ENCODE peak calls at places on chromosomes 6 and 20, in ten cellular contexts. K is right atrium auricular region; G is breast epithelium; W is uterus; L is fibroblast of lung; A is esophagus squamous epithelium; N is SJSA1; S is lower lobe of right lung; O is neural progenitor cell; I is CD8-positive, alpha-beta T cell. T is an unnamed sample.

GRCh38 chr6:150835620-150836019 is 29.9 kb upstream of the MTHFD1L start:
- DNase-seq in K (no peak), I (no peak), O (no peak), A (no peak), G (no peak), N (no peak), L (no peak), S (no peak), W (no peak), T (no peak)

GRCh38 chr6:109526905-109527628 is 44.0 kb upstream of the ZBTB24 start:
- DNase-seq in A (no peak), L (peak; percentile 77), K (no peak), G (no peak), I (peak; percentile 42), O (peak; percentile 85), N (peak; percentile 49), S (no peak), W (peak; percentile 19), T (peak; percentile 67)

GRCh38 chr6:104795363-104795762 is 64.4 kb downstream of the HACE1 start:
- DNase-seq in O (no peak), K (no peak), W (no peak), A (no peak), S (no peak), N (no peak), L (no peak), I (no peak), G (no peak), T (no peak)

GRCh38 chr6:119040229-119040628 is 38.2 kb downstream of the FAM184A start:
- DNase-seq in I (no peak), G (no peak), O (no peak), N (no peak), S (peak; percentile 46), A (no peak), W (no peak), L (no peak), K (no peak), T (no peak)

GRCh38 chr20:59006864-59007757 is at the start of gene CTSZ:
- DNase-seq in S (peak; percentile 88), L (peak; percentile 25), A (no peak), W (peak; percentile 41), K (no peak), I (peak; percentile 35), G (peak; percentile 67), N (no peak), O (peak; percentile 81), T (peak; percentile 90)

GRCh38 chr20:35395728-35396127 is 16.0 kb downstream of the UQCC1 start:
- DNase-seq in K (no peak), L (peak; percentile 65), S (no peak), G (no peak), I (no peak), A (no peak), N (no peak), O (no peak), W (no peak), T (no peak)

GRCh38 chr20:3165473-3166337 is 6.0 kb upstream of the FASTKD5 start:
- DNase-seq in L (peak; percentile 57), W (peak; percentile 37), O (no peak), G (no peak), N (no peak), S (peak; percentile 55), A (no peak), I (no peak), K (no peak), T (no peak)

GRCh38 chr20:48041078-48041780 is 255.9 kb upstream of the SULF2 start:
- DNase-seq in I (no peak), K (no peak), S (no peak), W (peak; percentile 62), N (no peak), A (no peak), O (no peak), L (no peak), G (no peak), T (no peak)

GRCh38 chr6:40252531-40253258 is 318.4 kb upstream of the MOCS1 start:
- DNase-seq in N (no peak), A (no peak), I (no peak), L (no peak), S (no peak), W (no peak), G (no peak), K (no peak), O (no peak), T (no peak)

GRCh38 chr6:166852484-166852975 is 103.8 kb downstream of the RNASET2 start:
- DNase-seq in S (no peak), L (no peak), K (no peak), A (no peak), I (no peak), O (no peak), G (no peak), N (no peak), W (no peak), T (no peak)

DNA sequence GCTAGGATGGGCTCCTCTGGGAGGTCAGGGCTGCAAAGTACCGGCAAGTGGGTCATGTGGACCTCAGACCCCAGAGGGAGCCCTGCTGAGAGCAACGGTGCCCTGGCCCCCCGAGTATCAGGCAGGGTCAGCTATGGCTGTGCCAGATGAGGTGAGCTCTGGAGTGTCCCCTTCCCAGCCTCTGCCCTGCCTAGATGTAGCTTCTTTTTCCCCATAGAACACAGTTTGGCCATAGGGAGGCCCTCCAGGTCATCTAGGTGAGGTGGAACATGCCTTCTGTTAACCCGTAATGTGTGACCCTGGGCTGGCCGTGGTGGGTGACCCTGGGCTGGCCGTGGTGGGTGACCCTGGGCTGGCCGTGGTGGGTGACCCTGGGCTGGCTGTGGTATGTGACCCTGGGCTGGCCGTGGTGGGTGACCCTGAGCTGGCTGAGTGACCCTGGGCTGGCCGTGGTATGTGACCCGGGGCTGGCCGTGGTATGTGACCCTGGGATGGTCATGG is 21.2 kb upstream of the PCMTD2 start:
- DNase-seq in O (no peak), L (no peak), W (no peak), N (no peak), S (peak; percentile 27), K (no peak), I (no peak), A (no peak), G (no peak), T (no peak)
- H3K4me1 ChIP-seq in O (no peaks in the 10 kb centered on the region), L (no peaks in the 10 kb centered on the region), W (no peaks in the 10 kb centered on the region), N (no peaks in the 10 kb centered on the region), S (no peaks in the 10 kb centered on the region), K (peaks cover 23% of the 10 kb centered on the region), I (peaks cover 5% of the 10 kb centered on the region), A (no peaks in the 10 kb centered on the region), G (no peaks in the 10 kb centered on the region), T (peaks cover 8% of the 10 kb centered on the region)

DNA sequence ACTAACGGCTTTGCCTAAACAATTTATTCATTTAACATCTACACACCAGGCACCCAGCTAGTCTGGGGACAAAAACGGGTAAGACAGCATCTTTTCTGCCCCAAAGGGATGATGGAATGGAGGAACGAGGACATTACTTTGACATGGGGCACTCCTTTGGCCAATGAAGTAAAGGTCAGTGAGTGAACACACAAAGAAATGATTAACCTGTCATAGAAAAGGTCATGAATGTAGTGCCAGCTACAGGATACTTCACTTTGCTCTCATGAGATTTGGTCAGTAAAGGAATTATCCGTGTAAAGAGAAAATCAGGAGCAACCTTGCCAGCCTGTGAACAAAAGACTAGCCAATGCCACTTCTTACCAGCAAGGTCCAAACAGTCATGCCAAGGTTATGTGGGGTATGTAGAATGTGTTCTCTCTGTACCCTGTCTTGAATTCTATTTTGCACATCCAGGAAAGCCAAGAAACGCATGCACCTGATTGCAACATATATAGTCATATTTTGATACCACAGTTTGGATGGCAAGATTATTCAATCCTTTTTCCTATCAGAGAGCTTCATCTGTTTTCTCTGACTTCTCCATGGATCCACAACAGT is 145.3 kb downstream of the GMPR start:
- DNase-seq in G (no peak), O (no peak), A (no peak), I (no peak), W (no peak), N (no peak), L (no peak), S (no peak), K (no peak), T (no peak)
- H3K4me3 ChIP-seq in G (no peak overlapping the region), O (no peak overlapping the region), A (no peak overlapping the region), I (no peak overlapping the region), W (no peak overlapping the region), N (no peak overlapping the region), L (no peak overlapping the region), S (no peak overlapping the region), K (no peak overlapping the region), T (no peak overlapping the region)

GRCh38 chr6:15433517-15433874 is 187.6 kb downstream of the JARID2 start:
- DNase-seq in N (no peak), I (no peak), K (no peak), W (no peak), S (no peak), A (no peak), O (no peak), L (no peak), G (no peak), T (no peak)

GRCh38 chr6:15435468-15435867 is 189.6 kb downstream of the JARID2 start:
- DNase-seq in W (no peak), L (no peak), N (no peak), S (no peak), G (no peak), K (no peak), O (no peak), I (no peak), A (no peak), T (no peak)

GRCh38 chr6:15434263-15434662 is 188.4 kb downstream of the JARID2 start:
- DNase-seq in I (no peak), O (no peak), S (no peak), A (no peak), N (no peak), L (no peak), K (no peak), W (no peak), G (no peak), T (peak; percentile 4)

GRCh38 chr6:15436451-15436850 is 190.6 kb downstream of the JARID2 start:
- DNase-seq in L (no peak), K (no peak), A (no peak), N (no peak), W (no peak), G (no peak), O (no peak), I (no peak), S (no peak), T (no peak)

DNA sequence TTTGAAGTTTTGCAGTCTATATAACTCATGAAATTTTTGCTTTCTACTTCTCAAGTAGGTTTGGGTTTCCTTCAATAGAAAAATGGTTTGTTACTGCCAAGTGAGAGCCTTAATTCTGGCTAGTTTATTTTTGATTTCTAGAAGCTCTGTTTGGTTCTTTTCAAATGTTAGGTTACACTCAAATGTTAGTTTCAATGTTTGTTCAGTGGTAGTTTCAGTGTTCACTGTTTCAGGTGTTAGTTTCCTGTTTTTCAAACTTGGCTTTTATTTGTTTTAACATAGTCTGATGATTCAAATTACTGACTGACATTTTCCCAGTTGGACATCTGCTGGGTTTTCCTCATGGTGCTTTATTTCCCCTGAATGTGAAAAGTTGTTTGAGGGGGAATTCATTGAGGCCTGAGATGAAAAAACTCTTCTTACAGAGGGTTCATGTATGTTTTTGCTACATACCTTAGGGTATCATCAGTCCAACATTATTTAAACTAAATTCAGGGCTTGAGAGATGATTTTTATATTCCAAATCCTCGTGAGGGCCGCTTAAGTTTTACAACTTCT is 189.0 kb downstream of the JARID2 start:
- DNase-seq in O (no peak), G (no peak), A (no peak), S (no peak), W (no peak), L (no peak), N (no peak), K (no peak), I (no peak), T (no peak)
- H3K4me1 ChIP-seq in O (peaks cover 76% of the 10 kb centered on the region), G (no peaks in the 10 kb centered on the region), A (peaks cover 23% of the 10 kb centered on the region), S (peaks cover 75% of the 10 kb centered on the region), W (peaks cover 7% of the 10 kb centered on the region), L (peaks cover 4% of the 10 kb centered on the region), N (peaks cover 29% of the 10 kb centered on the region), K (peaks cover 49% of the 10 kb centered on the region), I (peaks cover 55% of the 10 kb centered on the region), T (peaks cover 35% of the 10 kb centered on the region)

GRCh38 chr6:14549871-14550270 is 432.3 kb downstream of the CD83 start:
- DNase-seq in G (no peak), W (no peak), O (no peak), S (no peak), A (no peak), K (no peak), N (no peak), I (no peak), L (no peak), T (no peak)
- H3K4me3 ChIP-seq in G (no peak overlapping the region), W (no peak overlapping the region), O (no peak overlapping the region), S (no peak overlapping the region), A (no peak overlapping the region), K (no peak overlapping the region), N (no peak overlapping the region), I (no peak overlapping the region), L (no peak overlapping the region), T (no peak overlapping the region)

T was measured in Caco-2.